ENCODE peak calls at places on chromosomes 12 and 14, in eight cellular contexts. F is SK-N-SH, W is A549, Y is choroid plexus epithelial cell, A is D721Med, G is hepatocyte, T is AG09319, B is heart right ventricle. L is an unnamed sample.

GRCh38 chr12:94534761-94535613 is 75.3 kb upstream of the CEP83 start:
- DNase-seq in G (no peak), F (no peak), A (no peak), B (no peak), Y (no peak), W (no peak), T (no peak), L (no peak)

GRCh38 chr14:72904840-72905561 is 11.1 kb upstream of the DPF3 start:
- DNase-seq in Y (peak), A (no peak), F (peak), W (peak), T (peak), B (no peak), G (peak), L (no peak)

GRCh38 chr12:67690656-67691055 is 42.1 kb downstream of the DYRK2 start:
- DNase-seq in Y (no peak), F (no peak), G (no peak), W (no peak), A (no peak), B (no peak), T (no peak), L (no peak)

GRCh38 chr12:91717804-91718203 is 427.8 kb downstream of the BTG1 start:
- DNase-seq in B (no peak), T (no peak), A (no peak), Y (no peak), W (no peak), G (no peak), F (no peak), L (no peak)

GRCh38 chr12:27284751-27285150 is 40.7 kb downstream of the STK38L start:
- DNase-seq in F (no peak), B (no peak), G (no peak), T (no peak), Y (peak), W (no peak), A (no peak), L (no peak)

GRCh38 chr14:61211476-61212262 is 69.5 kb downstream of the TMEM30B start:
- DNase-seq in W (no peak), Y (no peak), G (no peak), B (no peak), T (no peak), A (no peak), F (no peak), L (no peak)

GRCh38 chr12:81211306-81211705 is 133.4 kb downstream of the ACSS3 start:
- DNase-seq in A (no peak), W (no peak), T (no peak), F (no peak), G (no peak), Y (no peak), B (no peak), L (no peak)

GRCh38 chr12:101697197-101697929 is at the start of gene CHPT1:
- DNase-seq in A (peak), Y (peak), W (peak), B (peak), F (peak), T (no peak), G (peak), L (peak)

GRCh38 chr14:77458249-77458950 is 507 bp downstream of the AHSA1 start:
- DNase-seq in B (no peak), T (no peak), W (peak), A (no peak), G (peak), F (peak), Y (peak), L (no peak)

GRCh38 chr12:48286665-48287064 is 64.1 kb downstream of the ZNF641 start:
- DNase-seq in Y (peak), W (no peak), B (no peak), G (peak), T (no peak), A (no peak), F (no peak), L (no peak)

GRCh38 chr12:104413330-104413729 is 43.4 kb upstream of the CHST11 start:
- DNase-seq in B (no peak), A (no peak), F (no peak), W (no peak), G (no peak), T (no peak), Y (no peak), L (no peak)

GRCh38 chr12:104410326-104410725 is 46.4 kb upstream of the CHST11 start:
- DNase-seq in T (no peak), F (no peak), B (no peak), W (no peak), G (no peak), Y (no peak), A (no peak), L (no peak)

GRCh38 chr12:104412681-104413080 is 44.1 kb upstream of the CHST11 start:
- DNase-seq in W (no peak), T (no peak), Y (no peak), B (no peak), A (no peak), G (no peak), F (no peak), L (no peak)

GRCh38 chr12:104411826-104412626 is 44.7 kb upstream of the CHST11 start:
- DNase-seq in A (no peak), Y (no peak), B (no peak), W (no peak), G (no peak), T (no peak), F (no peak), L (no peak)

GRCh38 chr12:104410786-104411185 is 46.0 kb upstream of the CHST11 start:
- DNase-seq in F (no peak), W (no peak), B (no peak), G (no peak), Y (no peak), A (no peak), T (no peak), L (no peak)
- TF ChIP-seq CTCF in F (no peak), W (no peak), B (no peak), G (no peak), Y (no peak), A (no peak), T (no peak), L (no peak)

DNA sequence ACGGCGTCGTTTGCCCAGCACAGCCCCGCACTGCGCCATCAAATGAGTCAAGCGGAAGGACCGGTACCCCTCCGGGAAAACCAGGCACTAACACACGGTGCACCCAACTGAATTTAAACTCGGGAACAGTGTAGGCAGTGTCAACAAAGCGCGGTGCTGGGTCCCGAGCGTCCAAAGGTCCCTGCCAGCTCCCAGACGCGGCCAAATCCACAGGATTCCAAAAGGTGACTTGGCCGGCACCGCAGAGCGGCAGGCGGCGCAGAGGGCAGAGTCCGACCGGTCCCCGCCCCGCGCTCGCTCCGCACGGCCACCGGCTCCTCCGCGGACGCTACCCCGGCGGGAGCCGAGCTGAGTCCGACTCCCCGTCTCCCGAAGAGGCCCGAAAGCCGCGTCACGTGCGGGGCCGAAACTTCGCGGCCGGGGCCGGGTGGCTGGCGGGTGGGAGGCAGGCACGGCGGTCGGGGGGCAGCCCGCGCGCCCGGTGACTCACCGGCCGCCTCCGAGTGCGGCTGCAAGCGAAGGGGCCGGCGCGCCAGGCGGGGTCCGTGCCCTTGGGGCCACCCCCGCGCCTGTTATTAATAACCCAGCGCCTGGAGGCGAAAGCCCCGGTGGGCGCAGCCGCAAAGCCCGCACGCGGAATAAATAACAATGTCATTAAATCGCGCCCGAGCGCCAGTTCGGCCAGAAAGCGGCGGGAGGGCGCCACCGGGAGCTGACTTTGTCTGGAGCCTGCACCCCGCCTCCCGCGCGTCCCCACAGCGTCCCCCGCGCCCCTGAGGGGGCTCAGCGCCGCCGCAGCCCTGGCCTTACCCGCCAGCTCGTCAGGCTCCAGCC is 823 bp downstream of the DENND5B start:
- DNase-seq in A (no peak), F (peak), T (no peak), B (peak), W (peak), Y (peak), G (peak), L (peak)
- TF ChIP-seq CTCF in A (peak), F (peak), T (no peak), B (no peak), W (peak), Y (no peak), G (peak), L (peak)

GRCh38 chr14:100102156-100102785 is 37.0 kb downstream of the EVL start:
- DNase-seq in F (no peak), W (no peak), A (no peak), B (no peak), T (no peak), G (no peak), Y (no peak), L (no peak)
- TF ChIP-seq CTCF in F (no peak), W (no peak), A (no peak), B (no peak), T (no peak), G (no peak), Y (peak), L (no peak)

GRCh38 chr12:53890081-53890480 is 48.5 kb upstream of the HOXC13 start:
- DNase-seq in F (no peak), G (no peak), T (no peak), Y (no peak), W (no peak), A (no peak), B (no peak), L (no peak)
- TF ChIP-seq CTCF in F (no peak), G (no peak), T (no peak), Y (no peak), W (no peak), A (no peak), B (no peak), L (no peak)

L was measured in progenitor cell of endocrine pancreas.